ENCODE peak calls at places on chromosome 22, in ten cellular contexts. One of them, this sample, is unnamed.

GRCh38 chr22:38788016-38788415 is 5.9 kb downstream of the DNAL4 start:
- DNase-seq in A549: no peak
- DNase-seq in hepatic stellate cell: no peak
- DNase-seq in GM23248: peak; percentile 39
- DNase-seq in MG63: no peak
- DNase-seq in stimulated activated CD4-positive, alpha-beta T cell treated with anti-CD3 and anti-CD28 coated beads, TNF-alpha, amount 100 ng/mL, for 1 hour: no peak
- DNase-seq in T-helper 2 cell: no peak
- DNase-seq in upper lobe of left lung: no peak
- DNase-seq in ovary: peak; percentile 50
- DNase-seq in HFF-Myc: no peak
- DNase-seq in this sample: no peak

GRCh38 chr22:45205624-45205925 is 35.1 kb downstream of the KIAA0930 start:
- DNase-seq in GM23248: no peak
- DNase-seq in ovary: peak; percentile 6
- DNase-seq in upper lobe of left lung: peak; percentile 12
- DNase-seq in hepatic stellate cell: no peak
- DNase-seq in HFF-Myc: no peak
- DNase-seq in T-helper 2 cell: no peak
- DNase-seq in A549: no peak
- DNase-seq in stimulated activated CD4-positive, alpha-beta T cell treated with anti-CD3 and anti-CD28 coated beads, TNF-alpha, amount 100 ng/mL, for 1 hour: no peak
- DNase-seq in MG63: no peak
- DNase-seq in this sample: no peak

GRCh38 chr22:23155143-23155542 is 9.9 kb downstream of the RAB36 start:
- DNase-seq in stimulated activated CD4-positive, alpha-beta T cell treated with anti-CD3 and anti-CD28 coated beads, TNF-alpha, amount 100 ng/mL, for 1 hour: no peak
- DNase-seq in MG63: no peak
- DNase-seq in upper lobe of left lung: no peak
- DNase-seq in hepatic stellate cell: no peak
- DNase-seq in ovary: no peak
- DNase-seq in A549: no peak
- DNase-seq in HFF-Myc: no peak
- DNase-seq in GM23248: no peak
- DNase-seq in T-helper 2 cell: no peak
- DNase-seq in this sample: no peak

GRCh38 chr22:22681221-22681739 is 36.9 kb downstream of the GGTLC2 start:
- DNase-seq in ovary: no peak
- DNase-seq in T-helper 2 cell: no peak
- DNase-seq in upper lobe of left lung: no peak
- DNase-seq in GM23248: peak; percentile 51
- DNase-seq in hepatic stellate cell: no peak
- DNase-seq in A549: no peak
- DNase-seq in stimulated activated CD4-positive, alpha-beta T cell treated with anti-CD3 and anti-CD28 coated beads, TNF-alpha, amount 100 ng/mL, for 1 hour: no peak
- DNase-seq in HFF-Myc: no peak
- DNase-seq in MG63: peak; percentile 69
- DNase-seq in this sample: no peak

GRCh38 chr22:47836957-47837356 is 1074.5 kb downstream of the TBC1D22A start:
- DNase-seq in HFF-Myc: no peak
- DNase-seq in stimulated activated CD4-positive, alpha-beta T cell treated with anti-CD3 and anti-CD28 coated beads, TNF-alpha, amount 100 ng/mL, for 1 hour: no peak
- DNase-seq in hepatic stellate cell: no peak
- DNase-seq in upper lobe of left lung: no peak
- DNase-seq in A549: peak; percentile 65
- DNase-seq in MG63: peak; percentile 69
- DNase-seq in T-helper 2 cell: no peak
- DNase-seq in GM23248: peak; percentile 8
- DNase-seq in ovary: no peak
- DNase-seq in this sample: no peak

GRCh38 chr22:50731811-50732624 is 6.0 kb upstream of the ACR start:
- DNase-seq in upper lobe of left lung: peak; percentile 26
- DNase-seq in T-helper 2 cell: peak; percentile 49
- DNase-seq in hepatic stellate cell: peak; percentile 77
- DNase-seq in A549: peak; percentile 45
- DNase-seq in ovary: peak; percentile 28
- DNase-seq in stimulated activated CD4-positive, alpha-beta T cell treated with anti-CD3 and anti-CD28 coated beads, TNF-alpha, amount 100 ng/mL, for 1 hour: peak; percentile 19
- DNase-seq in GM23248: peak; percentile 66
- DNase-seq in MG63: peak; percentile 31
- DNase-seq in HFF-Myc: no peak
- DNase-seq in this sample: no peak

GRCh38 chr22:37062657-37063381 is 11.3 kb downstream of the KCTD17 start:
- DNase-seq in hepatic stellate cell: no peak
- DNase-seq in upper lobe of left lung: no peak
- DNase-seq in ovary: no peak
- DNase-seq in T-helper 2 cell: no peak
- DNase-seq in GM23248: no peak
- DNase-seq in stimulated activated CD4-positive, alpha-beta T cell treated with anti-CD3 and anti-CD28 coated beads, TNF-alpha, amount 100 ng/mL, for 1 hour: no peak
- DNase-seq in HFF-Myc: no peak
- DNase-seq in A549: no peak
- DNase-seq in MG63: no peak
- DNase-seq in this sample: no peak

GRCh38 chr22:48209473-48210271 is 1447.2 kb downstream of the TBC1D22A start:
- DNase-seq in MG63: no peak
- DNase-seq in T-helper 2 cell: no peak
- DNase-seq in hepatic stellate cell: no peak
- DNase-seq in upper lobe of left lung: no peak
- DNase-seq in HFF-Myc: no peak
- DNase-seq in GM23248: no peak
- DNase-seq in ovary: no peak
- DNase-seq in stimulated activated CD4-positive, alpha-beta T cell treated with anti-CD3 and anti-CD28 coated beads, TNF-alpha, amount 100 ng/mL, for 1 hour: no peak
- DNase-seq in A549: no peak
- DNase-seq in this sample: no peak

GRCh38 chr22:27825174-27825573 is 23.6 kb upstream of the MN1 start:
- DNase-seq in upper lobe of left lung: no peak
- DNase-seq in T-helper 2 cell: no peak
- DNase-seq in A549: peak; percentile 30
- DNase-seq in MG63: no peak
- DNase-seq in GM23248: no peak
- DNase-seq in HFF-Myc: no peak
- DNase-seq in ovary: no peak
- DNase-seq in hepatic stellate cell: no peak
- DNase-seq in stimulated activated CD4-positive, alpha-beta T cell treated with anti-CD3 and anti-CD28 coated beads, TNF-alpha, amount 100 ng/mL, for 1 hour: no peak
- DNase-seq in this sample: no peak

GRCh38 chr22:21038405-21038804 is 6.0 kb upstream of the SLC7A4 start:
- DNase-seq in A549: no peak
- DNase-seq in hepatic stellate cell: no peak
- DNase-seq in T-helper 2 cell: no peak
- DNase-seq in HFF-Myc: no peak
- DNase-seq in ovary: no peak
- DNase-seq in stimulated activated CD4-positive, alpha-beta T cell treated with anti-CD3 and anti-CD28 coated beads, TNF-alpha, amount 100 ng/mL, for 1 hour: no peak
- DNase-seq in MG63: no peak
- DNase-seq in GM23248: peak; percentile 38
- DNase-seq in upper lobe of left lung: no peak
- DNase-seq in this sample: no peak

GRCh38 chr22:48045369-48045768 is 1282.9 kb downstream of the TBC1D22A start:
- DNase-seq in hepatic stellate cell: no peak
- DNase-seq in GM23248: no peak
- DNase-seq in T-helper 2 cell: no peak
- DNase-seq in A549: no peak
- DNase-seq in HFF-Myc: no peak
- DNase-seq in stimulated activated CD4-positive, alpha-beta T cell treated with anti-CD3 and anti-CD28 coated beads, TNF-alpha, amount 100 ng/mL, for 1 hour: no peak
- DNase-seq in MG63: no peak
- DNase-seq in ovary: no peak
- DNase-seq in upper lobe of left lung: no peak
- DNase-seq in this sample: no peak